ENCODE peak calls at places on chromosomes 16 and 17, in ten cellular contexts. Y is uterus; E is stimulated activated CD4-positive, alpha-beta T cell treated with anti-CD3 and anti-CD28 coated beads, TNF-alpha, amount 100 ng/mL, for 4 hours; F is NCI-H460; J is psoas muscle; A is NCI-H526; V is 8988T; L is left ventricle myocardium superior; Q is LHCN-M2; P is GOT3. C is an unnamed sample.

GRCh38 chr17:64063766-64064224 is 43.4 kb upstream of the ICAM2 start:
- DNase-seq in Y (peak), E (peak), F (no peak), J (peak), A (no peak), V (peak), L (peak), Q (no peak), P (no peak), C (peak)

GRCh38 chr16:65494609-65495008 is 372.7 kb upstream of the CDH11 start:
- DNase-seq in Y (no peak), E (no peak), F (no peak), J (no peak), A (no peak), V (no peak), L (no peak), Q (no peak), P (no peak), C (no peak)

GRCh38 chr16:5379948-5380347 is 282.4 kb upstream of the EEF2KMT start:
- DNase-seq in Y (no peak), E (no peak), F (no peak), J (no peak), A (no peak), V (no peak), L (no peak), Q (no peak), P (no peak), C (no peak)

GRCh38 chr17:37062036-37062435 is 113.3 kb downstream of the AATF start:
- DNase-seq in Y (no peak), E (no peak), F (no peak), J (no peak), A (no peak), V (no peak), L (no peak), Q (no peak), P (no peak), C (no peak)

GRCh38 chr17:29576214-29577008 is 7.9 kb downstream of the TP53I13 start:
- DNase-seq in Y (no peak), E (no peak), F (no peak), J (no peak), A (no peak), V (no peak), L (peak), Q (no peak), P (no peak), C (no peak)

GRCh38 chr17:8220783-8221662 is 10.6 kb upstream of the AURKB start:
- DNase-seq in Y (peak), E (peak), F (peak), J (peak), A (peak), V (no peak), L (peak), Q (peak), P (peak), C (peak)

GRCh38 chr16:53131363-53132071 is 76.7 kb downstream of the CHD9 start:
- DNase-seq in Y (peak), E (peak), F (peak), J (peak), A (peak), V (peak), L (peak), Q (peak), P (no peak), C (peak)

GRCh38 chr16:27189335-27189972 is 13.9 kb upstream of the KDM8 start:
- DNase-seq in Y (no peak), E (no peak), F (no peak), J (no peak), A (peak), V (no peak), L (no peak), Q (no peak), P (no peak), C (no peak)

GRCh38 chr17:80358131-80358530 is 56.8 kb upstream of the ENDOV start:
- DNase-seq in Y (no peak), E (no peak), F (no peak), J (no peak), A (no peak), V (no peak), L (no peak), Q (no peak), P (no peak), C (no peak)

C was measured in K562.